ENCODE peak calls at places on chromosomes 2 and 18, in five cellular contexts. B is WTC11; T is CD8-positive, alpha-beta T cell; O is fibroblast of pulmonary artery; S is HepG2. H is an unnamed sample.

GRCh38 chr2:176745543-176746331 is 466.9 kb upstream of the HNRNPA3 start:
- DNase-seq in B (no peak), T (no peak), O (no peak), S (no peak), H (no peak)

GRCh38 chr2:50143822-50144575 is 887.9 kb downstream of the NRXN1 start:
- DNase-seq in B (no peak), T (no peak), O (peak; percentile 68), S (peak; percentile 68), H (peak; percentile 10)

GRCh38 chr18:50128506-50129271 is 66.3 kb downstream of the MYO5B start:
- DNase-seq in B (peak; percentile 27), T (no peak), O (no peak), S (peak; percentile 34), H (no peak)

GRCh38 chr2:10475811-10476660 is 27.9 kb upstream of the ODC1 start:
- DNase-seq in B (no peak), T (no peak), O (no peak), S (no peak), H (no peak)

GRCh38 chr18:47457614-47458013 is 206.2 kb upstream of the SKOR2 start:
- DNase-seq in B (no peak), T (no peak), O (no peak), S (no peak), H (no peak)

GRCh38 chr2:135791418-135792190 is 45.4 kb downstream of the LCT start:
- DNase-seq in B (no peak), T (no peak), O (peak; percentile 33), S (no peak), H (no peak)

GRCh38 chr2:3257166-3257565 is 120.5 kb downstream of the EIPR1 start:
- DNase-seq in B (peak; percentile 41), T (no peak), O (peak; percentile 3), S (no peak), H (no peak)

GRCh38 chr2:101190753-101191516 is 39.8 kb upstream of the TBC1D8 start:
- DNase-seq in B (no peak), T (no peak), O (no peak), S (no peak), H (no peak)

GRCh38 chr2:207933396-207934045 is 91.8 kb downstream of the PLEKHM3 start:
- DNase-seq in B (no peak), T (no peak), O (no peak), S (no peak), H (no peak)

GRCh38 chr18:63476666-63477065 is at the start of gene SERPINB5:
- DNase-seq in B (peak; percentile 22), T (no peak), O (no peak), S (no peak), H (no peak)

GRCh38 chr2:40120021-40120420 is 331.9 kb downstream of the SLC8A1 start:
- DNase-seq in B (no peak), T (no peak), O (no peak), S (no peak), H (no peak)

GRCh38 chr18:74329688-74330205 is 14.1 kb downstream of the C18orf63 start:
- DNase-seq in B (no peak), T (no peak), O (no peak), S (no peak), H (no peak)

GRCh38 chr2:71610671-71611070 is 157.3 kb downstream of the DYSF start:
- DNase-seq in B (peak; percentile 2), T (no peak), O (no peak), S (no peak), H (no peak)

GRCh38 chr2:63780483-63781155 is 61.1 kb upstream of the UGP2 start:
- DNase-seq in B (no peak), T (no peak), O (no peak), S (no peak), H (no peak)

GRCh38 chr2:195121341-195121740 is 535.7 kb upstream of the SLC39A10 start:
- DNase-seq in B (no peak), T (no peak), O (no peak), S (no peak), H (no peak)

GRCh38 chr2:120861191-120861575 is 125.5 kb downstream of the GLI2 start:
- DNase-seq in B (no peak), T (no peak), O (no peak), S (no peak), H (no peak)

GRCh38 chr2:137255345-137255744 is 490.0 kb downstream of the THSD7B start:
- DNase-seq in B (no peak), T (no peak), O (no peak), S (no peak), H (no peak)

GRCh38 chr18:905948-906415 is 1.3 kb downstream of the ADCYAP1 start:
- DNase-seq in B (peak; percentile 39), T (no peak), O (no peak), S (no peak), H (peak; percentile 27)

GRCh38 chr2:31419386-31419785 is 4.8 kb upstream of the XDH start:
- DNase-seq in B (no peak), T (no peak), O (no peak), S (no peak), H (no peak)

GRCh38 chr2:166333809-166334208 is 41.9 kb downstream of the SCN9A start:
- DNase-seq in B (no peak), T (no peak), O (peak; percentile 13), S (no peak), H (no peak)

GRCh38 chr2:172680595-172681176 is 55.0 kb upstream of the RAPGEF4 start:
- DNase-seq in B (no peak), T (no peak), O (peak; percentile 80), S (no peak), H (no peak)

GRCh38 chr2:168354499-168354898 is 101.6 kb upstream of the CERS6 start:
- DNase-seq in B (no peak), T (no peak), O (no peak), S (no peak), H (no peak)

GRCh38 chr18:11523809-11524208 is 85.6 kb upstream of the SLC35G4 start:
- DNase-seq in B (no peak), T (no peak), O (no peak), S (no peak), H (peak; percentile 13)

GRCh38 chr2:52192656-52193055 is 1160.7 kb upstream of the NRXN1 start:
- DNase-seq in B (no peak), T (no peak), O (no peak), S (no peak), H (no peak)

GRCh38 chr2:18159899-18160298 is 281.4 kb downstream of the KCNS3 start:
- DNase-seq in B (no peak), T (no peak), O (no peak), S (no peak), H (no peak)

GRCh38 chr2:241852116-241852980 is 6.3 kb downstream of the PDCD1 start:
- DNase-seq in B (peak; percentile 9), T (no peak), O (no peak), S (no peak), H (no peak)

GRCh38 chr2:229519655-229520054 is 194.7 kb downstream of the DNER start:
- DNase-seq in B (no peak), T (no peak), O (no peak), S (no peak), H (no peak)

GRCh38 chr2:107685587-107685986 is 141.1 kb upstream of the RGPD4 start:
- DNase-seq in B (no peak), T (no peak), O (no peak), S (no peak), H (no peak)

GRCh38 chr2:134739879-134740301 is 21.1 kb upstream of the TMEM163 start:
- DNase-seq in B (no peak), T (no peak), O (no peak), S (no peak), H (no peak)

GRCh38 chr2:40457846-40458245 is 6.0 kb upstream of the SLC8A1 start:
- DNase-seq in B (no peak), T (no peak), O (no peak), S (no peak), H (no peak)

DNA sequence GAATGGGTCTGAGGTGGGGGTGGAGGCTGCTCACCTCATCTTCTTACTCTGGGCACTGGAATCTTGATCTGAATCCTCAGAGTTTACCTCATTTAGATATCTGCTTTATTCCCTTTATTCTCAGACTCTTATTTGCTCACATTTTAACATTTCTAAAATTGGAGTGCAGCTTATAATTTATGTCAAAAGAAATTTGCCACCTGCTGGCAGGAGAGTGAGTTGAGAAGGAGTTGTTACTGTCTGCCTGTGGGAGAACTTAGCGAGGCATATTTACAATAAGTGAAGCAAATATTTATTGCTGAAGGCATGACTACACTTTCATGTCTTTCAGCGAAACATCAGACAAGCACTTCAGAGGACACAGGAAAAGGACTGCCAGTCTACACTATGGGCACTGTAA is 16.4 kb upstream of the KIAA2012 start:
- DNase-seq in B (no peak), T (no peak), O (peak; percentile 19), S (no peak), H (no peak)
- TF ChIP-seq CTCF in B (no peak), T (no peak), O (peak; percentile 27), S (peak; percentile 21), H (no peak)

DNA sequence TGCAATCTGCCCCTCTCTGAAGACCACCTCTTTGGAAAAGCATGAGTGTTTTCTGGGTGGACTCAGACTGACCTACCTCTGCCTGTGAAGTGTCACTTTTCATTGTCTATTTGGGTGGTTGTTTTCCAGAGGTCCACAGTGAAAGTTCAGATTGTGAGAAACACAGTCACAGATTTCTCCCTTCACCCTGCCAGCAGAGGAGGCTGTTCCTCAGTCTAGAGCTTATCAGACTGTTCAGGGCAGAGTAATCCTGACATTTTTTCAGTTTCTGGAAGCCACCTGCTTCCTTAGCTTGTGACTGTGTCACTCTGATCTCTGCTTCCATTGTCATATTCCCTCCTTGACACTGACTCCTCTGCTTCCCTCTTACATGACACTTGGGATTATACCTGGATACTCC is 55.4 kb upstream of the RMP24 start:
- DNase-seq in B (no peak), T (no peak), O (no peak), S (no peak), H (no peak)
- TF ChIP-seq CTCF in B (no peak), T (no peak), O (no peak), S (peak; percentile 44), H (no peak)

GRCh38 chr2:75047189-75047812 is 88.9 kb downstream of the POLE4 start:
- DNase-seq in B (no peak), T (no peak), O (peak; percentile 29), S (peak; percentile 39), H (no peak)

GRCh38 chr2:75041791-75042231 is 83.4 kb downstream of the POLE4 start:
- DNase-seq in B (no peak), T (no peak), O (no peak), S (no peak), H (no peak)

GRCh38 chr2:75042823-75043222 is 84.4 kb downstream of the POLE4 start:
- DNase-seq in B (no peak), T (no peak), O (no peak), S (no peak), H (no peak)

GRCh38 chr2:75041226-75041625 is 82.8 kb downstream of the POLE4 start:
- DNase-seq in B (no peak), T (no peak), O (no peak), S (no peak), H (no peak)

DNA sequence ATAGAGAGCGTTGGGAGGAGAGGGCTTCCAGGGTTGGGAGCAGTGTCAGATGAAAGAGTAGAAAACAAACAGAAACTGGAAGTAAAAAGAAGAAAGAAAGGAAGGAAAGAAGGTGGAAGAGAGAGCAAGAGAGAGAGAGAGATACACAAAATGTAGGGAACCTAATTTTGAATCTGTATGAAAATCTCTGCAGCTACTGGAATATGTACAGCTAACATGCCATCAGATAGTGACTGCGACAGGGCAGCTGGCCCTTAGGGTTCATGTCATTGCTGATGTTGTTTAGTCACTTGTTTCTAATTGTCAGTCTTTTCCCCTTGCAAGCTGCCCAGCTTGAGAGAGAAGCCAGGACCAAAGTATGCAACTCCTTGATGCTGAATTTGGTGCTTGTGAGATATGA is 85.8 kb downstream of the POLE4 start:
- DNase-seq in B (no peak), T (no peak), O (no peak), S (no peak), H (no peak)
- TF ChIP-seq CTCF in B (no peak), T (no peak), O (no peak), S (no peak), H (no peak)

GRCh38 chr2:219206442-219207253 is at the start of gene ZFAND2B:
- DNase-seq in B (peak; percentile 93), T (peak; percentile 91), O (peak; percentile 92), S (peak; percentile 86), H (peak; percentile 96)
- TF ChIP-seq CTCF in B (no peak), T (no peak), O (peak; percentile 1), S (no peak), H (no peak)

H was measured in nephron progenitor cell.